ENCODE peak calls at places on chromosome X, in six cellular contexts. U is activated T-cell treated with anti-CD3 and anti-CD28 coated beads for 48 hours, J is anterior cingulate cortex, O is fibroblast of mammary gland, L is RPMI7951, P is T-helper 2 cell. Z is an unnamed sample.
A peak's percentile ranks its signal among the peaks of the same experiment; 100 is the strongest.

GRCh38 chrX:7330971-7331746 is 183.2 kb upstream of the PUDP start:
- DNase-seq in U (no peak), J (no peak), O (peak; percentile 96), L (peak; percentile 6), P (no peak), Z (no peak)

GRCh38 chrX:23662853-23663252 is 4.4 kb upstream of the PRDX4 start:
- DNase-seq in U (no peak), J (no peak), O (peak; percentile 84), L (peak; percentile 4), P (no peak), Z (no peak)

GRCh38 chrX:53362439-53362838 is 60.0 kb downstream of the SMC1A start:
- DNase-seq in U (no peak), J (no peak), O (no peak), L (no peak), P (no peak), Z (no peak)

GRCh38 chrX:15906544-15906943 is 51.9 kb upstream of the AP1S2 start:
- DNase-seq in U (no peak), J (no peak), O (no peak), L (no peak), P (no peak), Z (no peak)

GRCh38 chrX:17580529-17581155 is 156.7 kb upstream of the SCML1 start:
- DNase-seq in U (no peak), J (no peak), O (peak; percentile 79), L (peak; percentile 78), P (no peak), Z (no peak)

GRCh38 chrX:153628129-153628528 is 18.9 kb upstream of the DUSP9 start:
- DNase-seq in U (no peak), J (no peak), O (no peak), L (no peak), P (no peak), Z (no peak)

GRCh38 chrX:19017271-19017670 is 33.4 kb upstream of the PHKA2 start:
- DNase-seq in U (no peak), J (no peak), O (peak; percentile 33), L (peak; percentile 37), P (no peak), Z (no peak)

GRCh38 chrX:68433155-68433980 is at the start of gene OPHN1:
- DNase-seq in U (no peak), J (peak; percentile 76), O (peak; percentile 75), L (peak; percentile 89), P (no peak), Z (peak; percentile 72)

GRCh38 chrX:131763674-131764073 is 219.8 kb downstream of the OR13H1 start:
- DNase-seq in U (no peak), J (peak; percentile 77), O (peak; percentile 83), L (no peak), P (peak; percentile 80), Z (no peak)

GRCh38 chrX:74890676-74891430 is 34.4 kb downstream of the NEXMIF start:
- DNase-seq in U (no peak), J (no peak), O (no peak), L (no peak), P (no peak), Z (no peak)